ENCODE peak calls at places on chromosome 21, in ten cellular contexts. One of them, this sample, is unnamed.

GRCh38 chr21:43370091-43370658 is 56.8 kb downstream of the SIK1 start:
- DNase-seq in stimulated activated CD8-positive, alpha-beta memory T cell treated with anti-CD3 and anti-CD28 coated beads, Interleukin-7, amount 100 ng/mL, for 1 hour: no peak
- DNase-seq in cardiac septum: no peak
- DNase-seq in NCI-H1092: no peak
- DNase-seq in NCI-H526: peak; percentile 41
- DNase-seq in iPS DF 19.7: no peak
- DNase-seq in AG09319: no peak
- DNase-seq in adipocyte: peak; percentile 25
- DNase-seq in memory B cell: no peak
- DNase-seq in HEK293T: no peak
- DNase-seq in this sample: no peak

GRCh38 chr21:16573581-16573980 is 843.8 kb downstream of the USP25 start:
- DNase-seq in stimulated activated CD8-positive, alpha-beta memory T cell treated with anti-CD3 and anti-CD28 coated beads, Interleukin-7, amount 100 ng/mL, for 1 hour: no peak
- DNase-seq in cardiac septum: no peak
- DNase-seq in NCI-H1092: no peak
- DNase-seq in NCI-H526: no peak
- DNase-seq in iPS DF 19.7: no peak
- DNase-seq in AG09319: no peak
- DNase-seq in adipocyte: peak; percentile 53
- DNase-seq in memory B cell: no peak
- DNase-seq in HEK293T: no peak
- DNase-seq in this sample: no peak

GRCh38 chr21:31446206-31446900 is 102.3 kb upstream of the TIAM1 start:
- DNase-seq in stimulated activated CD8-positive, alpha-beta memory T cell treated with anti-CD3 and anti-CD28 coated beads, Interleukin-7, amount 100 ng/mL, for 1 hour: no peak
- DNase-seq in cardiac septum: no peak
- DNase-seq in NCI-H1092: no peak
- DNase-seq in NCI-H526: no peak
- DNase-seq in iPS DF 19.7: no peak
- DNase-seq in AG09319: no peak
- DNase-seq in adipocyte: no peak
- DNase-seq in memory B cell: no peak
- DNase-seq in HEK293T: no peak
- DNase-seq in this sample: no peak

GRCh38 chr21:42848932-42849758 is 30.2 kb downstream of the WDR4 start:
- DNase-seq in stimulated activated CD8-positive, alpha-beta memory T cell treated with anti-CD3 and anti-CD28 coated beads, Interleukin-7, amount 100 ng/mL, for 1 hour: no peak
- DNase-seq in cardiac septum: no peak
- DNase-seq in NCI-H1092: no peak
- DNase-seq in NCI-H526: no peak
- DNase-seq in iPS DF 19.7: no peak
- DNase-seq in AG09319: no peak
- DNase-seq in adipocyte: no peak
- DNase-seq in memory B cell: no peak
- DNase-seq in HEK293T: no peak
- DNase-seq in this sample: no peak

GRCh38 chr21:26834181-26834945 is 10.8 kb downstream of the ADAMTS1 start:
- DNase-seq in stimulated activated CD8-positive, alpha-beta memory T cell treated with anti-CD3 and anti-CD28 coated beads, Interleukin-7, amount 100 ng/mL, for 1 hour: no peak
- DNase-seq in cardiac septum: no peak
- DNase-seq in NCI-H1092: no peak
- DNase-seq in NCI-H526: no peak
- DNase-seq in iPS DF 19.7: no peak
- DNase-seq in AG09319: no peak
- DNase-seq in adipocyte: peak; percentile 65
- DNase-seq in memory B cell: no peak
- DNase-seq in HEK293T: no peak
- DNase-seq in this sample: no peak

GRCh38 chr21:44918107-44918470 is 2.6 kb downstream of the ITGB2 start:
- DNase-seq in stimulated activated CD8-positive, alpha-beta memory T cell treated with anti-CD3 and anti-CD28 coated beads, Interleukin-7, amount 100 ng/mL, for 1 hour: no peak
- DNase-seq in cardiac septum: no peak
- DNase-seq in NCI-H1092: no peak
- DNase-seq in NCI-H526: no peak
- DNase-seq in iPS DF 19.7: no peak
- DNase-seq in AG09319: no peak
- DNase-seq in adipocyte: no peak
- DNase-seq in memory B cell: no peak
- DNase-seq in HEK293T: no peak
- DNase-seq in this sample: no peak

GRCh38 chr21:45293726-45294401 is 6.2 kb upstream of the POFUT2 start:
- DNase-seq in stimulated activated CD8-positive, alpha-beta memory T cell treated with anti-CD3 and anti-CD28 coated beads, Interleukin-7, amount 100 ng/mL, for 1 hour: no peak
- DNase-seq in cardiac septum: peak; percentile 72
- DNase-seq in NCI-H1092: no peak
- DNase-seq in NCI-H526: no peak
- DNase-seq in iPS DF 19.7: no peak
- DNase-seq in AG09319: no peak
- DNase-seq in adipocyte: no peak
- DNase-seq in memory B cell: no peak
- DNase-seq in HEK293T: no peak
- DNase-seq in this sample: no peak

GRCh38 chr21:38468989-38469388 is 29.3 kb downstream of the ERG start:
- DNase-seq in stimulated activated CD8-positive, alpha-beta memory T cell treated with anti-CD3 and anti-CD28 coated beads, Interleukin-7, amount 100 ng/mL, for 1 hour: no peak
- DNase-seq in cardiac septum: no peak
- DNase-seq in NCI-H1092: no peak
- DNase-seq in NCI-H526: peak; percentile 45
- DNase-seq in iPS DF 19.7: no peak
- DNase-seq in AG09319: no peak
- DNase-seq in adipocyte: no peak
- DNase-seq in memory B cell: no peak
- DNase-seq in HEK293T: no peak
- DNase-seq in this sample: no peak

GRCh38 chr21:39715804-39716397 is 29.1 kb upstream of the IGSF5 start:
- DNase-seq in stimulated activated CD8-positive, alpha-beta memory T cell treated with anti-CD3 and anti-CD28 coated beads, Interleukin-7, amount 100 ng/mL, for 1 hour: no peak
- DNase-seq in cardiac septum: no peak
- DNase-seq in NCI-H1092: peak; percentile 64
- DNase-seq in NCI-H526: peak; percentile 70
- DNase-seq in iPS DF 19.7: peak; percentile 23
- DNase-seq in AG09319: peak; percentile 4
- DNase-seq in adipocyte: peak; percentile 82
- DNase-seq in memory B cell: no peak
- DNase-seq in HEK293T: peak; percentile 48
- DNase-seq in this sample: peak; percentile 66

GRCh38 chr21:37047079-37047478 is 25.8 kb downstream of the PIGP start:
- DNase-seq in stimulated activated CD8-positive, alpha-beta memory T cell treated with anti-CD3 and anti-CD28 coated beads, Interleukin-7, amount 100 ng/mL, for 1 hour: no peak
- DNase-seq in cardiac septum: no peak
- DNase-seq in NCI-H1092: no peak
- DNase-seq in NCI-H526: peak; percentile 11
- DNase-seq in iPS DF 19.7: no peak
- DNase-seq in AG09319: no peak
- DNase-seq in adipocyte: no peak
- DNase-seq in memory B cell: no peak
- DNase-seq in HEK293T: no peak
- DNase-seq in this sample: no peak

GRCh38 chr21:23131177-23131576 is 2133.0 kb downstream of the NCAM2 start:
- DNase-seq in stimulated activated CD8-positive, alpha-beta memory T cell treated with anti-CD3 and anti-CD28 coated beads, Interleukin-7, amount 100 ng/mL, for 1 hour: no peak
- DNase-seq in cardiac septum: no peak
- DNase-seq in NCI-H1092: no peak
- DNase-seq in NCI-H526: peak; percentile 32
- DNase-seq in iPS DF 19.7: no peak
- DNase-seq in AG09319: no peak
- DNase-seq in adipocyte: no peak
- DNase-seq in memory B cell: no peak
- DNase-seq in HEK293T: peak; percentile 6
- DNase-seq in this sample: no peak

GRCh38 chr21:33458861-33459260 is 20.9 kb downstream of the TMEM50B start:
- DNase-seq in stimulated activated CD8-positive, alpha-beta memory T cell treated with anti-CD3 and anti-CD28 coated beads, Interleukin-7, amount 100 ng/mL, for 1 hour: no peak
- DNase-seq in cardiac septum: no peak
- DNase-seq in NCI-H1092: no peak
- DNase-seq in NCI-H526: no peak
- DNase-seq in iPS DF 19.7: no peak
- DNase-seq in AG09319: no peak
- DNase-seq in adipocyte: no peak
- DNase-seq in memory B cell: no peak
- DNase-seq in HEK293T: no peak
- DNase-seq in this sample: no peak

GRCh38 chr21:36908260-36908908 is 58.1 kb downstream of the HLCS start:
- DNase-seq in stimulated activated CD8-positive, alpha-beta memory T cell treated with anti-CD3 and anti-CD28 coated beads, Interleukin-7, amount 100 ng/mL, for 1 hour: no peak
- DNase-seq in cardiac septum: no peak
- DNase-seq in NCI-H1092: no peak
- DNase-seq in NCI-H526: no peak
- DNase-seq in iPS DF 19.7: no peak
- DNase-seq in AG09319: no peak
- DNase-seq in adipocyte: peak; percentile 28
- DNase-seq in memory B cell: no peak
- DNase-seq in HEK293T: no peak
- DNase-seq in this sample: no peak

GRCh38 chr21:15894596-15894995 is 164.8 kb downstream of the USP25 start:
- DNase-seq in stimulated activated CD8-positive, alpha-beta memory T cell treated with anti-CD3 and anti-CD28 coated beads, Interleukin-7, amount 100 ng/mL, for 1 hour: no peak
- DNase-seq in cardiac septum: no peak
- DNase-seq in NCI-H1092: no peak
- DNase-seq in NCI-H526: peak; percentile 31
- DNase-seq in iPS DF 19.7: no peak
- DNase-seq in AG09319: no peak
- DNase-seq in adipocyte: peak; percentile 68
- DNase-seq in memory B cell: no peak
- DNase-seq in HEK293T: no peak
- DNase-seq in this sample: no peak

GRCh38 chr21:16305686-16306085 is 575.9 kb downstream of the USP25 start:
- DNase-seq in stimulated activated CD8-positive, alpha-beta memory T cell treated with anti-CD3 and anti-CD28 coated beads, Interleukin-7, amount 100 ng/mL, for 1 hour: no peak
- DNase-seq in cardiac septum: no peak
- DNase-seq in NCI-H1092: peak; percentile 14
- DNase-seq in NCI-H526: no peak
- DNase-seq in iPS DF 19.7: no peak
- DNase-seq in AG09319: no peak
- DNase-seq in adipocyte: no peak
- DNase-seq in memory B cell: no peak
- DNase-seq in HEK293T: no peak
- DNase-seq in this sample: no peak

GRCh38 chr21:41726970-41727783 is 39.7 kb downstream of the RIPK4 start:
- DNase-seq in stimulated activated CD8-positive, alpha-beta memory T cell treated with anti-CD3 and anti-CD28 coated beads, Interleukin-7, amount 100 ng/mL, for 1 hour: no peak
- DNase-seq in cardiac septum: no peak
- DNase-seq in NCI-H1092: no peak
- DNase-seq in NCI-H526: no peak
- DNase-seq in iPS DF 19.7: no peak
- DNase-seq in AG09319: peak; percentile 15
- DNase-seq in adipocyte: peak; percentile 48
- DNase-seq in memory B cell: no peak
- DNase-seq in HEK293T: no peak
- DNase-seq in this sample: no peak

GRCh38 chr21:36430841-36431240 is 45.6 kb downstream of the CHAF1B start:
- DNase-seq in stimulated activated CD8-positive, alpha-beta memory T cell treated with anti-CD3 and anti-CD28 coated beads, Interleukin-7, amount 100 ng/mL, for 1 hour: no peak
- DNase-seq in cardiac septum: no peak
- DNase-seq in NCI-H1092: no peak
- DNase-seq in NCI-H526: no peak
- DNase-seq in iPS DF 19.7: no peak
- DNase-seq in AG09319: no peak
- DNase-seq in adipocyte: no peak
- DNase-seq in memory B cell: no peak
- DNase-seq in HEK293T: no peak
- DNase-seq in this sample: no peak

GRCh38 chr21:29914326-29914725 is 25.5 kb downstream of the GRIK1 start:
- DNase-seq in stimulated activated CD8-positive, alpha-beta memory T cell treated with anti-CD3 and anti-CD28 coated beads, Interleukin-7, amount 100 ng/mL, for 1 hour: no peak
- DNase-seq in cardiac septum: no peak
- DNase-seq in NCI-H1092: no peak
- DNase-seq in NCI-H526: no peak
- DNase-seq in iPS DF 19.7: no peak
- DNase-seq in AG09319: no peak
- DNase-seq in adipocyte: no peak
- DNase-seq in memory B cell: no peak
- DNase-seq in HEK293T: no peak
- DNase-seq in this sample: no peak

GRCh38 chr21:19603011-19603593 is 1199.5 kb upstream of the TMPRSS15 start:
- DNase-seq in stimulated activated CD8-positive, alpha-beta memory T cell treated with anti-CD3 and anti-CD28 coated beads, Interleukin-7, amount 100 ng/mL, for 1 hour: no peak
- DNase-seq in cardiac septum: no peak
- DNase-seq in NCI-H1092: no peak
- DNase-seq in NCI-H526: no peak
- DNase-seq in iPS DF 19.7: no peak
- DNase-seq in AG09319: no peak
- DNase-seq in adipocyte: no peak
- DNase-seq in memory B cell: no peak
- DNase-seq in HEK293T: no peak
- DNase-seq in this sample: no peak

GRCh38 chr21:44940116-44940631 is 345 bp downstream of the SLX9 start:
- DNase-seq in stimulated activated CD8-positive, alpha-beta memory T cell treated with anti-CD3 and anti-CD28 coated beads, Interleukin-7, amount 100 ng/mL, for 1 hour: no peak
- DNase-seq in cardiac septum: peak; percentile 75
- DNase-seq in NCI-H1092: no peak
- DNase-seq in NCI-H526: peak; percentile 67
- DNase-seq in iPS DF 19.7: no peak
- DNase-seq in AG09319: no peak
- DNase-seq in adipocyte: peak; percentile 61
- DNase-seq in memory B cell: no peak
- DNase-seq in HEK293T: no peak
- DNase-seq in this sample: no peak

GRCh38 chr21:45992311-45993209 is 11.0 kb downstream of the COL6A1 start:
- DNase-seq in stimulated activated CD8-positive, alpha-beta memory T cell treated with anti-CD3 and anti-CD28 coated beads, Interleukin-7, amount 100 ng/mL, for 1 hour: no peak
- DNase-seq in cardiac septum: peak; percentile 75
- DNase-seq in NCI-H1092: no peak
- DNase-seq in NCI-H526: no peak
- DNase-seq in iPS DF 19.7: no peak
- DNase-seq in AG09319: no peak
- DNase-seq in adipocyte: no peak
- DNase-seq in memory B cell: no peak
- DNase-seq in HEK293T: no peak
- DNase-seq in this sample: no peak

GRCh38 chr21:14013056-14013603 is 197.6 kb downstream of the LIPI start:
- DNase-seq in stimulated activated CD8-positive, alpha-beta memory T cell treated with anti-CD3 and anti-CD28 coated beads, Interleukin-7, amount 100 ng/mL, for 1 hour: no peak
- DNase-seq in cardiac septum: no peak
- DNase-seq in NCI-H1092: no peak
- DNase-seq in NCI-H526: no peak
- DNase-seq in iPS DF 19.7: no peak
- DNase-seq in AG09319: no peak
- DNase-seq in adipocyte: no peak
- DNase-seq in memory B cell: no peak
- DNase-seq in HEK293T: no peak
- DNase-seq in this sample: no peak

GRCh38 chr21:44880762-44881585 is 7.5 kb upstream of the PTTG1IP start:
- DNase-seq in stimulated activated CD8-positive, alpha-beta memory T cell treated with anti-CD3 and anti-CD28 coated beads, Interleukin-7, amount 100 ng/mL, for 1 hour: no peak
- DNase-seq in cardiac septum: no peak
- DNase-seq in NCI-H1092: no peak
- DNase-seq in NCI-H526: no peak
- DNase-seq in iPS DF 19.7: no peak
- DNase-seq in AG09319: no peak
- DNase-seq in adipocyte: peak; percentile 53
- DNase-seq in memory B cell: no peak
- DNase-seq in HEK293T: no peak
- DNase-seq in this sample: no peak

GRCh38 chr21:31201548-31201947 is 142.5 kb downstream of the TIAM1 start:
- DNase-seq in stimulated activated CD8-positive, alpha-beta memory T cell treated with anti-CD3 and anti-CD28 coated beads, Interleukin-7, amount 100 ng/mL, for 1 hour: no peak
- DNase-seq in cardiac septum: no peak
- DNase-seq in NCI-H1092: no peak
- DNase-seq in NCI-H526: no peak
- DNase-seq in iPS DF 19.7: no peak
- DNase-seq in AG09319: no peak
- DNase-seq in adipocyte: peak; percentile 62
- DNase-seq in memory B cell: no peak
- DNase-seq in HEK293T: no peak
- DNase-seq in this sample: no peak

GRCh38 chr21:39315603-39316002 is 2.2 kb upstream of the BRWD1 start:
- DNase-seq in stimulated activated CD8-positive, alpha-beta memory T cell treated with anti-CD3 and anti-CD28 coated beads, Interleukin-7, amount 100 ng/mL, for 1 hour: no peak
- DNase-seq in cardiac septum: no peak
- DNase-seq in NCI-H1092: no peak
- DNase-seq in NCI-H526: no peak
- DNase-seq in iPS DF 19.7: no peak
- DNase-seq in AG09319: no peak
- DNase-seq in adipocyte: no peak
- DNase-seq in memory B cell: no peak
- DNase-seq in HEK293T: no peak
- DNase-seq in this sample: no peak

GRCh38 chr21:42036313-42036712 is 26.2 kb upstream of the ZBTB21 start:
- DNase-seq in stimulated activated CD8-positive, alpha-beta memory T cell treated with anti-CD3 and anti-CD28 coated beads, Interleukin-7, amount 100 ng/mL, for 1 hour: no peak
- DNase-seq in cardiac septum: no peak
- DNase-seq in NCI-H1092: no peak
- DNase-seq in NCI-H526: no peak
- DNase-seq in iPS DF 19.7: no peak
- DNase-seq in AG09319: no peak
- DNase-seq in adipocyte: no peak
- DNase-seq in memory B cell: no peak
- DNase-seq in HEK293T: no peak
- DNase-seq in this sample: no peak

GRCh38 chr21:28391938-28392337 is 600.7 kb downstream of the LTN1 start:
- DNase-seq in stimulated activated CD8-positive, alpha-beta memory T cell treated with anti-CD3 and anti-CD28 coated beads, Interleukin-7, amount 100 ng/mL, for 1 hour: no peak
- DNase-seq in cardiac septum: no peak
- DNase-seq in NCI-H1092: no peak
- DNase-seq in NCI-H526: no peak
- DNase-seq in iPS DF 19.7: no peak
- DNase-seq in AG09319: no peak
- DNase-seq in adipocyte: no peak
- DNase-seq in memory B cell: no peak
- DNase-seq in HEK293T: no peak
- DNase-seq in this sample: no peak

GRCh38 chr21:42666023-42666747 is 12.8 kb downstream of the PDE9A start:
- DNase-seq in stimulated activated CD8-positive, alpha-beta memory T cell treated with anti-CD3 and anti-CD28 coated beads, Interleukin-7, amount 100 ng/mL, for 1 hour: no peak
- DNase-seq in cardiac septum: no peak
- DNase-seq in NCI-H1092: no peak
- DNase-seq in NCI-H526: no peak
- DNase-seq in iPS DF 19.7: no peak
- DNase-seq in AG09319: no peak
- DNase-seq in adipocyte: no peak
- DNase-seq in memory B cell: peak; percentile 52
- DNase-seq in HEK293T: peak; percentile 83
- DNase-seq in this sample: no peak